ENCODE peak calls at places on chromosomes 13 and 19, in eight cellular contexts. One of them, this sample, is unnamed.

GRCh38 chr19:11197291-11198174 is at the start of gene KANK2:
- DNase-seq in T-helper 9 cell: peak; percentile 72
- DNase-seq in activated CD4-positive, alpha-beta T cell treated with anti-CD3 and anti-CD28 coated beads for 1 hour: peak; percentile 54
- DNase-seq in prostate gland: peak; percentile 85
- DNase-seq in amniotic stem cell: peak; percentile 34
- DNase-seq in stimulated activated CD4-positive, alpha-beta T cell treated with anti-CD3 and anti-CD28 coated beads, TNF-alpha, amount 100 ng/mL, for 1 hour: peak; percentile 46
- DNase-seq in GM04504: peak; percentile 61
- DNase-seq in germinal center: peak; percentile 97
- DNase-seq in this sample: no peak

GRCh38 chr13:43805071-43805468 is 18.3 kb upstream of the ENOX1 start:
- DNase-seq in amniotic stem cell: peak; percentile 82
- DNase-seq in stimulated activated CD4-positive, alpha-beta T cell treated with anti-CD3 and anti-CD28 coated beads, TNF-alpha, amount 100 ng/mL, for 1 hour: no peak
- DNase-seq in activated CD4-positive, alpha-beta T cell treated with anti-CD3 and anti-CD28 coated beads for 1 hour: no peak
- DNase-seq in GM04504: peak; percentile 54
- DNase-seq in germinal center: no peak
- DNase-seq in prostate gland: peak; percentile 15
- DNase-seq in T-helper 9 cell: no peak
- DNase-seq in this sample: no peak

GRCh38 chr13:112777637-112778406 is 88.0 kb downstream of the ATP11A start:
- DNase-seq in stimulated activated CD4-positive, alpha-beta T cell treated with anti-CD3 and anti-CD28 coated beads, TNF-alpha, amount 100 ng/mL, for 1 hour: no peak
- DNase-seq in prostate gland: no peak
- DNase-seq in GM04504: no peak
- DNase-seq in T-helper 9 cell: no peak
- DNase-seq in amniotic stem cell: no peak
- DNase-seq in activated CD4-positive, alpha-beta T cell treated with anti-CD3 and anti-CD28 coated beads for 1 hour: no peak
- DNase-seq in germinal center: no peak
- DNase-seq in this sample: no peak

GRCh38 chr13:102172406-102172805 is 229.4 kb downstream of the FGF14 start:
- DNase-seq in germinal center: no peak
- DNase-seq in GM04504: no peak
- DNase-seq in activated CD4-positive, alpha-beta T cell treated with anti-CD3 and anti-CD28 coated beads for 1 hour: no peak
- DNase-seq in stimulated activated CD4-positive, alpha-beta T cell treated with anti-CD3 and anti-CD28 coated beads, TNF-alpha, amount 100 ng/mL, for 1 hour: no peak
- DNase-seq in T-helper 9 cell: no peak
- DNase-seq in prostate gland: no peak
- DNase-seq in amniotic stem cell: no peak
- DNase-seq in this sample: no peak

GRCh38 chr19:49761625-49762311 is 1.3 kb downstream of the TSKS start:
- DNase-seq in activated CD4-positive, alpha-beta T cell treated with anti-CD3 and anti-CD28 coated beads for 1 hour: no peak
- DNase-seq in stimulated activated CD4-positive, alpha-beta T cell treated with anti-CD3 and anti-CD28 coated beads, TNF-alpha, amount 100 ng/mL, for 1 hour: no peak
- DNase-seq in amniotic stem cell: no peak
- DNase-seq in prostate gland: no peak
- DNase-seq in GM04504: no peak
- DNase-seq in T-helper 9 cell: no peak
- DNase-seq in germinal center: no peak
- DNase-seq in this sample: peak; percentile 29

GRCh38 chr13:111328803-111329410 is 8.5 kb downstream of the TEX29 start:
- DNase-seq in activated CD4-positive, alpha-beta T cell treated with anti-CD3 and anti-CD28 coated beads for 1 hour: no peak
- DNase-seq in germinal center: no peak
- DNase-seq in prostate gland: peak; percentile 1
- DNase-seq in GM04504: no peak
- DNase-seq in stimulated activated CD4-positive, alpha-beta T cell treated with anti-CD3 and anti-CD28 coated beads, TNF-alpha, amount 100 ng/mL, for 1 hour: no peak
- DNase-seq in amniotic stem cell: no peak
- DNase-seq in T-helper 9 cell: no peak
- DNase-seq in this sample: no peak

GRCh38 chr19:56071151-56071550 is 49.9 kb downstream of the ZNF787 start:
- DNase-seq in germinal center: no peak
- DNase-seq in stimulated activated CD4-positive, alpha-beta T cell treated with anti-CD3 and anti-CD28 coated beads, TNF-alpha, amount 100 ng/mL, for 1 hour: no peak
- DNase-seq in amniotic stem cell: no peak
- DNase-seq in activated CD4-positive, alpha-beta T cell treated with anti-CD3 and anti-CD28 coated beads for 1 hour: no peak
- DNase-seq in T-helper 9 cell: no peak
- DNase-seq in GM04504: no peak
- DNase-seq in prostate gland: no peak
- DNase-seq in this sample: no peak

GRCh38 chr19:13864223-13864512 is 12.8 kb upstream of the NANOS3 start:
- DNase-seq in activated CD4-positive, alpha-beta T cell treated with anti-CD3 and anti-CD28 coated beads for 1 hour: no peak
- DNase-seq in amniotic stem cell: no peak
- DNase-seq in stimulated activated CD4-positive, alpha-beta T cell treated with anti-CD3 and anti-CD28 coated beads, TNF-alpha, amount 100 ng/mL, for 1 hour: no peak
- DNase-seq in T-helper 9 cell: no peak
- DNase-seq in prostate gland: no peak
- DNase-seq in germinal center: no peak
- DNase-seq in GM04504: no peak
- DNase-seq in this sample: no peak

GRCh38 chr19:11378319-11379189 is 4.1 kb downstream of the SWSAP1 start:
- DNase-seq in stimulated activated CD4-positive, alpha-beta T cell treated with anti-CD3 and anti-CD28 coated beads, TNF-alpha, amount 100 ng/mL, for 1 hour: no peak
- DNase-seq in T-helper 9 cell: no peak
- DNase-seq in germinal center: no peak
- DNase-seq in GM04504: no peak
- DNase-seq in amniotic stem cell: peak; percentile 49
- DNase-seq in prostate gland: peak; percentile 57
- DNase-seq in activated CD4-positive, alpha-beta T cell treated with anti-CD3 and anti-CD28 coated beads for 1 hour: no peak
- DNase-seq in this sample: no peak

GRCh38 chr13:41543664-41544300 is 86.4 kb downstream of the RGCC start:
- DNase-seq in germinal center: no peak
- DNase-seq in amniotic stem cell: no peak
- DNase-seq in T-helper 9 cell: no peak
- DNase-seq in activated CD4-positive, alpha-beta T cell treated with anti-CD3 and anti-CD28 coated beads for 1 hour: no peak
- DNase-seq in prostate gland: no peak
- DNase-seq in stimulated activated CD4-positive, alpha-beta T cell treated with anti-CD3 and anti-CD28 coated beads, TNF-alpha, amount 100 ng/mL, for 1 hour: no peak
- DNase-seq in GM04504: no peak
- DNase-seq in this sample: no peak

GRCh38 chr13:108929532-108929931 is 300.1 kb downstream of the MYO16 start:
- DNase-seq in T-helper 9 cell: no peak
- DNase-seq in stimulated activated CD4-positive, alpha-beta T cell treated with anti-CD3 and anti-CD28 coated beads, TNF-alpha, amount 100 ng/mL, for 1 hour: no peak
- DNase-seq in activated CD4-positive, alpha-beta T cell treated with anti-CD3 and anti-CD28 coated beads for 1 hour: no peak
- DNase-seq in prostate gland: no peak
- DNase-seq in amniotic stem cell: no peak
- DNase-seq in germinal center: no peak
- DNase-seq in GM04504: no peak
- DNase-seq in this sample: no peak

GRCh38 chr19:16293133-16294085 is 31.2 kb upstream of the KLF2 start:
- DNase-seq in amniotic stem cell: peak; percentile 39
- DNase-seq in stimulated activated CD4-positive, alpha-beta T cell treated with anti-CD3 and anti-CD28 coated beads, TNF-alpha, amount 100 ng/mL, for 1 hour: no peak
- DNase-seq in T-helper 9 cell: no peak
- DNase-seq in prostate gland: peak; percentile 11
- DNase-seq in GM04504: peak; percentile 88
- DNase-seq in activated CD4-positive, alpha-beta T cell treated with anti-CD3 and anti-CD28 coated beads for 1 hour: no peak
- DNase-seq in germinal center: no peak
- DNase-seq in this sample: peak; percentile 93

GRCh38 chr19:41356984-41357739 is 3.4 kb upstream of the TGFB1 start:
- DNase-seq in stimulated activated CD4-positive, alpha-beta T cell treated with anti-CD3 and anti-CD28 coated beads, TNF-alpha, amount 100 ng/mL, for 1 hour: no peak
- DNase-seq in prostate gland: no peak
- DNase-seq in GM04504: no peak
- DNase-seq in activated CD4-positive, alpha-beta T cell treated with anti-CD3 and anti-CD28 coated beads for 1 hour: no peak
- DNase-seq in amniotic stem cell: no peak
- DNase-seq in T-helper 9 cell: no peak
- DNase-seq in germinal center: no peak
- DNase-seq in this sample: no peak

GRCh38 chr19:18029617-18030338 is 21.8 kb downstream of the ARRDC2 start:
- DNase-seq in activated CD4-positive, alpha-beta T cell treated with anti-CD3 and anti-CD28 coated beads for 1 hour: no peak
- DNase-seq in germinal center: no peak
- DNase-seq in stimulated activated CD4-positive, alpha-beta T cell treated with anti-CD3 and anti-CD28 coated beads, TNF-alpha, amount 100 ng/mL, for 1 hour: no peak
- DNase-seq in prostate gland: no peak
- DNase-seq in amniotic stem cell: no peak
- DNase-seq in T-helper 9 cell: no peak
- DNase-seq in GM04504: no peak
- DNase-seq in this sample: no peak

GRCh38 chr13:52010890-52011689 is at the start of gene ATP7B:
- DNase-seq in prostate gland: no peak
- DNase-seq in activated CD4-positive, alpha-beta T cell treated with anti-CD3 and anti-CD28 coated beads for 1 hour: no peak
- DNase-seq in T-helper 9 cell: peak; percentile 12
- DNase-seq in stimulated activated CD4-positive, alpha-beta T cell treated with anti-CD3 and anti-CD28 coated beads, TNF-alpha, amount 100 ng/mL, for 1 hour: peak; percentile 5
- DNase-seq in amniotic stem cell: no peak
- DNase-seq in GM04504: no peak
- DNase-seq in germinal center: peak; percentile 38
- DNase-seq in this sample: no peak

GRCh38 chr19:7833225-7834156 is 3.5 kb downstream of the EVI5L start:
- DNase-seq in germinal center: no peak
- DNase-seq in amniotic stem cell: no peak
- DNase-seq in stimulated activated CD4-positive, alpha-beta T cell treated with anti-CD3 and anti-CD28 coated beads, TNF-alpha, amount 100 ng/mL, for 1 hour: no peak
- DNase-seq in prostate gland: peak; percentile 79
- DNase-seq in GM04504: no peak
- DNase-seq in T-helper 9 cell: no peak
- DNase-seq in activated CD4-positive, alpha-beta T cell treated with anti-CD3 and anti-CD28 coated beads for 1 hour: no peak
- DNase-seq in this sample: no peak

GRCh38 chr13:109989686-109990085 is 203.3 kb upstream of the IRS2 start:
- DNase-seq in germinal center: no peak
- DNase-seq in prostate gland: no peak
- DNase-seq in stimulated activated CD4-positive, alpha-beta T cell treated with anti-CD3 and anti-CD28 coated beads, TNF-alpha, amount 100 ng/mL, for 1 hour: no peak
- DNase-seq in T-helper 9 cell: no peak
- DNase-seq in GM04504: no peak
- DNase-seq in activated CD4-positive, alpha-beta T cell treated with anti-CD3 and anti-CD28 coated beads for 1 hour: no peak
- DNase-seq in amniotic stem cell: peak; percentile 9
- DNase-seq in this sample: no peak

GRCh38 chr13:106566682-106567420 is 1.1 kb downstream of the ARGLU1 start:
- DNase-seq in stimulated activated CD4-positive, alpha-beta T cell treated with anti-CD3 and anti-CD28 coated beads, TNF-alpha, amount 100 ng/mL, for 1 hour: no peak
- DNase-seq in activated CD4-positive, alpha-beta T cell treated with anti-CD3 and anti-CD28 coated beads for 1 hour: no peak
- DNase-seq in prostate gland: peak; percentile 54
- DNase-seq in T-helper 9 cell: peak; percentile 14
- DNase-seq in germinal center: peak; percentile 56
- DNase-seq in GM04504: no peak
- DNase-seq in amniotic stem cell: peak; percentile 22
- DNase-seq in this sample: no peak

GRCh38 chr13:20964904-20965303 is 62.4 kb upstream of the XPO4 start:
- DNase-seq in T-helper 9 cell: no peak
- DNase-seq in stimulated activated CD4-positive, alpha-beta T cell treated with anti-CD3 and anti-CD28 coated beads, TNF-alpha, amount 100 ng/mL, for 1 hour: no peak
- DNase-seq in germinal center: no peak
- DNase-seq in prostate gland: no peak
- DNase-seq in GM04504: no peak
- DNase-seq in activated CD4-positive, alpha-beta T cell treated with anti-CD3 and anti-CD28 coated beads for 1 hour: no peak
- DNase-seq in amniotic stem cell: no peak
- DNase-seq in this sample: no peak

GRCh38 chr19:48812094-48812929 is 1.5 kb upstream of the BCAT2 start:
- DNase-seq in amniotic stem cell: no peak
- DNase-seq in activated CD4-positive, alpha-beta T cell treated with anti-CD3 and anti-CD28 coated beads for 1 hour: peak; percentile 36
- DNase-seq in prostate gland: peak; percentile 93
- DNase-seq in germinal center: peak; percentile 96
- DNase-seq in GM04504: peak; percentile 30
- DNase-seq in stimulated activated CD4-positive, alpha-beta T cell treated with anti-CD3 and anti-CD28 coated beads, TNF-alpha, amount 100 ng/mL, for 1 hour: no peak
- DNase-seq in T-helper 9 cell: peak; percentile 25
- DNase-seq in this sample: no peak

GRCh38 chr13:74251778-74252519 is 117.7 kb upstream of the KLF12 start:
- DNase-seq in T-helper 9 cell: no peak
- DNase-seq in germinal center: no peak
- DNase-seq in stimulated activated CD4-positive, alpha-beta T cell treated with anti-CD3 and anti-CD28 coated beads, TNF-alpha, amount 100 ng/mL, for 1 hour: no peak
- DNase-seq in amniotic stem cell: no peak
- DNase-seq in GM04504: no peak
- DNase-seq in prostate gland: no peak
- DNase-seq in activated CD4-positive, alpha-beta T cell treated with anti-CD3 and anti-CD28 coated beads for 1 hour: no peak
- DNase-seq in this sample: no peak

GRCh38 chr13:31096624-31097302 is 64.9 kb downstream of the HSPH1 start:
- DNase-seq in germinal center: no peak
- DNase-seq in amniotic stem cell: no peak
- DNase-seq in stimulated activated CD4-positive, alpha-beta T cell treated with anti-CD3 and anti-CD28 coated beads, TNF-alpha, amount 100 ng/mL, for 1 hour: no peak
- DNase-seq in T-helper 9 cell: no peak
- DNase-seq in prostate gland: no peak
- DNase-seq in activated CD4-positive, alpha-beta T cell treated with anti-CD3 and anti-CD28 coated beads for 1 hour: no peak
- DNase-seq in GM04504: no peak
- DNase-seq in this sample: no peak

GRCh38 chr19:4916292-4917082 is 7.2 kb downstream of the UHRF1 start:
- DNase-seq in stimulated activated CD4-positive, alpha-beta T cell treated with anti-CD3 and anti-CD28 coated beads, TNF-alpha, amount 100 ng/mL, for 1 hour: no peak
- DNase-seq in activated CD4-positive, alpha-beta T cell treated with anti-CD3 and anti-CD28 coated beads for 1 hour: no peak
- DNase-seq in germinal center: peak; percentile 68
- DNase-seq in prostate gland: no peak
- DNase-seq in T-helper 9 cell: peak; percentile 21
- DNase-seq in GM04504: no peak
- DNase-seq in amniotic stem cell: no peak
- DNase-seq in this sample: no peak

GRCh38 chr13:38685974-38686571 is 804 bp upstream of the FREM2 start:
- DNase-seq in amniotic stem cell: no peak
- DNase-seq in activated CD4-positive, alpha-beta T cell treated with anti-CD3 and anti-CD28 coated beads for 1 hour: no peak
- DNase-seq in prostate gland: no peak
- DNase-seq in T-helper 9 cell: no peak
- DNase-seq in germinal center: no peak
- DNase-seq in GM04504: no peak
- DNase-seq in stimulated activated CD4-positive, alpha-beta T cell treated with anti-CD3 and anti-CD28 coated beads, TNF-alpha, amount 100 ng/mL, for 1 hour: no peak
- DNase-seq in this sample: no peak

This sample was measured in AG09319.